ENCODE peak calls at places on chromosomes 3 and 15, in seven cellular contexts. R, H, Y, W, G, U and I are unnamed samples.

GRCh38 chr15:85704720-85705119 is 90.0 kb downstream of the KLHL25 start:
- DNase-seq in R (no peak), H (no peak), Y (no peak), W (no peak), G (no peak), U (no peak), I (no peak)

GRCh38 chr3:15535757-15536156 is 14.3 kb upstream of the COLQ start:
- DNase-seq in R (no peak), H (peak; percentile 19), Y (peak; percentile 15), W (no peak), G (no peak), U (no peak), I (no peak)

GRCh38 chr3:71581981-71582611 is 1.4 kb downstream of the FOXP1 start:
- DNase-seq in R (no peak), H (peak; percentile 19), Y (peak; percentile 44), W (no peak), G (peak; percentile 38), U (peak; percentile 78), I (peak; percentile 63)

GRCh38 chr3:142595581-142595950 is 627 bp upstream of the PLS1 start:
- DNase-seq in R (no peak), H (no peak), Y (no peak), W (no peak), G (no peak), U (peak; percentile 87), I (no peak)

GRCh38 chr15:61064653-61065052 is 164.4 kb downstream of the RORA start:
- DNase-seq in R (no peak), H (no peak), Y (no peak), W (no peak), G (no peak), U (no peak), I (no peak)

GRCh38 chr3:31754575-31755278 is 222.0 kb downstream of the STT3B start:
- DNase-seq in R (no peak), H (no peak), Y (no peak), W (no peak), G (no peak), U (no peak), I (no peak)

GRCh38 chr3:47652142-47652541 is 73.5 kb upstream of the CSPG5 start:
- DNase-seq in R (no peak), H (no peak), Y (no peak), W (no peak), G (no peak), U (no peak), I (no peak)

GRCh38 chr15:23444269-23444668 is 2.8 kb downstream of the GOLGA6L2 start:
- DNase-seq in R (no peak), H (no peak), Y (no peak), W (no peak), G (no peak), U (no peak), I (no peak)

GRCh38 chr3:64152100-64152499 is 73.2 kb downstream of the PRICKLE2 start:
- DNase-seq in R (no peak), H (no peak), Y (peak; percentile 38), W (peak; percentile 7), G (no peak), U (peak; percentile 85), I (no peak)

GRCh38 chr3:154571827-154572226 is 141.8 kb upstream of the GPR149 start:
- DNase-seq in R (no peak), H (no peak), Y (no peak), W (no peak), G (no peak), U (no peak), I (no peak)

GRCh38 chr15:89496155-89497098 is at the start of gene RHCG:
- DNase-seq in R (peak; percentile 81), H (no peak), Y (peak; percentile 33), W (no peak), G (no peak), U (no peak), I (peak; percentile 59)

GRCh38 chr3:64257096-64257755 is 32.0 kb upstream of the PRICKLE2 start:
- DNase-seq in R (no peak), H (no peak), Y (peak; percentile 60), W (no peak), G (no peak), U (no peak), I (no peak)

GRCh38 chr3:139534992-139535879 is 4.3 kb downstream of the RBP1 start:
- DNase-seq in R (no peak), H (no peak), Y (peak; percentile 76), W (peak; percentile 58), G (peak; percentile 38), U (peak; percentile 91), I (peak; percentile 53)

GRCh38 chr3:70977712-70978111 is 605.8 kb downstream of the FOXP1 start:
- DNase-seq in R (no peak), H (no peak), Y (no peak), W (no peak), G (no peak), U (no peak), I (no peak)

GRCh38 chr3:188049890-188050530 is 103.9 kb upstream of the LPP start:
- DNase-seq in R (no peak), H (peak; percentile 2), Y (no peak), W (no peak), G (no peak), U (no peak), I (no peak)

GRCh38 chr3:94799420-94800060 is 736.7 kb downstream of the NSUN3 start:
- DNase-seq in R (no peak), H (no peak), Y (no peak), W (no peak), G (no peak), U (no peak), I (no peak)

GRCh38 chr15:98690272-98690671 is 41.9 kb downstream of the IGF1R start:
- DNase-seq in R (no peak), H (no peak), Y (no peak), W (no peak), G (no peak), U (no peak), I (no peak)

GRCh38 chr15:95362306-95362705 is 968.2 kb upstream of the NR2F2 start:
- DNase-seq in R (no peak), H (no peak), Y (no peak), W (no peak), G (no peak), U (no peak), I (no peak)

GRCh38 chr15:26572606-26573350 is 200.1 kb downstream of the GABRB3 start:
- DNase-seq in R (no peak), H (no peak), Y (no peak), W (no peak), G (no peak), U (no peak), I (no peak)

GRCh38 chr3:14175383-14176037 is 2.9 kb downstream of the XPC start:
- DNase-seq in R (no peak), H (peak; percentile 13), Y (no peak), W (no peak), G (no peak), U (peak; percentile 42), I (no peak)

GRCh38 chr3:58581328-58582091 is 4.3 kb upstream of the FAM107A start:
- DNase-seq in R (no peak), H (no peak), Y (peak; percentile 49), W (peak; percentile 37), G (no peak), U (no peak), I (no peak)

GRCh38 chr3:170732660-170733245 is 137.2 kb downstream of the RPL22L1 start:
- DNase-seq in R (no peak), H (no peak), Y (no peak), W (no peak), G (no peak), U (no peak), I (no peak)

GRCh38 chr3:56291244-56291680 is 177.0 kb downstream of the ERC2 start:
- DNase-seq in R (no peak), H (no peak), Y (peak; percentile 18), W (no peak), G (no peak), U (peak; percentile 96), I (no peak)

GRCh38 chr3:128472462-128473179 is 5.9 kb upstream of the DNAJB8 start:
- DNase-seq in R (no peak), H (no peak), Y (no peak), W (no peak), G (no peak), U (no peak), I (no peak)

GRCh38 chr3:173993299-173993698 is 595.8 kb downstream of the NLGN1 start:
- DNase-seq in R (no peak), H (no peak), Y (peak; percentile 40), W (no peak), G (no peak), U (peak; percentile 59), I (no peak)

GRCh38 chr15:85411992-85412538 is 31.7 kb downstream of the AKAP13 start:
- DNase-seq in R (no peak), H (no peak), Y (no peak), W (no peak), G (no peak), U (peak; percentile 68), I (no peak)

GRCh38 chr3:60708191-60708975 is 542.9 kb downstream of the FHIT start:
- DNase-seq in R (no peak), H (no peak), Y (no peak), W (no peak), G (no peak), U (peak; percentile 75), I (no peak)

GRCh38 chr3:52099006-52099405 is 42.6 kb upstream of the DUSP7 start:
- DNase-seq in R (no peak), H (no peak), Y (no peak), W (no peak), G (no peak), U (no peak), I (no peak)

GRCh38 chr3:169146866-169147245 is 516.7 kb downstream of the MECOM start:
- DNase-seq in R (no peak), H (no peak), Y (no peak), W (no peak), G (no peak), U (no peak), I (no peak)

GRCh38 chr3:43872301-43872700 is 181.6 kb downstream of the ABHD5 start:
- DNase-seq in R (no peak), H (no peak), Y (no peak), W (no peak), G (no peak), U (peak; percentile 91), I (no peak)

GRCh38 chr3:100400424-100400781 is 486 bp downstream of the TOMM70 start:
- DNase-seq in R (no peak), H (peak; percentile 16), Y (peak; percentile 23), W (no peak), G (no peak), U (peak; percentile 13), I (peak; percentile 49)

GRCh38 chr3:4398906-4399305 is 68.2 kb downstream of the SUMF1 start:
- DNase-seq in R (no peak), H (no peak), Y (no peak), W (no peak), G (no peak), U (no peak), I (no peak)